ENCODE peak calls at places on chromosomes 5 and 9, in nine cellular contexts. T is A172; B is stimulated activated CD8-positive, alpha-beta memory T cell treated with anti-CD3 and anti-CD28 coated beads, Interleukin-2, amount 100 ng/mL, for 1 hour; J is activated T-helper 1 cell treated with Interleukin-2 at 50 U/mL for 16 hours; E is cerebellar cortex; F is naive B cell; Q is thoracic aorta; Y is GM23248; W is effector CD4-positive, alpha-beta T cell. O is an unnamed sample.

GRCh38 chr9:6098431-6098830 is 83.0 kb upstream of the RANBP6 start:
- DNase-seq in Q (no peak), B (no peak), F (no peak), Y (peak), T (no peak), J (no peak), E (no peak), W (no peak), O (no peak)

GRCh38 chr9:70004310-70004709 is 39.3 kb upstream of the MAMDC2 start:
- DNase-seq in Y (peak), B (no peak), F (no peak), J (no peak), Q (no peak), W (no peak), T (no peak), E (no peak), O (no peak)

GRCh38 chr9:129348890-129349570 is 171.0 kb upstream of the IER5L start:
- DNase-seq in E (no peak), T (no peak), Q (no peak), W (no peak), B (no peak), F (no peak), Y (no peak), J (no peak), O (no peak)

GRCh38 chr5:177133845-177134652 is 476 bp downstream of the NSD1 start:
- DNase-seq in Q (no peak), T (no peak), J (peak), Y (peak), W (peak), B (no peak), E (peak), F (peak), O (peak)

GRCh38 chr9:85408494-85408893 is 333.3 kb downstream of the AGTPBP1 start:
- DNase-seq in T (no peak), F (no peak), Y (no peak), W (no peak), J (no peak), E (no peak), B (no peak), Q (no peak), O (no peak)

GRCh38 chr5:673837-674629 is 19.1 kb downstream of the TPPP start:
- DNase-seq in E (peak), J (no peak), W (no peak), B (no peak), T (no peak), Q (no peak), F (no peak), Y (peak), O (no peak)

GRCh38 chr5:150400020-150400326 is 12.7 kb downstream of the CD74 start:
- DNase-seq in Y (no peak), Q (no peak), E (no peak), T (no peak), F (peak), B (no peak), W (no peak), J (no peak), O (no peak)

GRCh38 chr9:88535226-88535931 is 401 bp downstream of the NXNL2 start:
- DNase-seq in B (no peak), F (no peak), J (no peak), W (no peak), T (no peak), Q (no peak), Y (no peak), E (no peak), O (peak)

GRCh38 chr5:34900660-34901059 is 14.6 kb downstream of the RAD1 start:
- DNase-seq in Q (no peak), W (no peak), F (no peak), E (no peak), T (no peak), J (no peak), Y (no peak), B (no peak), O (no peak)

GRCh38 chr5:71887680-71888079 is 168.6 kb downstream of the CARTPT start:
- DNase-seq in Y (peak), J (no peak), B (no peak), Q (no peak), E (peak), F (peak), T (peak), W (no peak), O (peak)

GRCh38 chr9:83937861-83938455 is 16.7 kb upstream of the KIF27 start:
- DNase-seq in F (peak), J (peak), B (no peak), Y (peak), E (peak), Q (no peak), W (peak), T (peak), O (peak)

GRCh38 chr9:112274600-112274999 is 58.8 kb downstream of the PTBP3 start:
- DNase-seq in Y (no peak), F (no peak), T (no peak), J (no peak), B (no peak), W (no peak), Q (no peak), E (no peak), O (no peak)

GRCh38 chr9:34047864-34048729 is 590 bp downstream of the UBAP2 start:
- DNase-seq in Q (no peak), B (no peak), E (no peak), F (peak), W (peak), Y (peak), T (peak), J (peak), O (peak)

GRCh38 chr9:77816641-77817341 is 168.7 kb upstream of the GNA14 start:
- DNase-seq in Q (no peak), F (no peak), J (no peak), T (no peak), W (no peak), B (no peak), E (no peak), Y (peak), O (no peak)

GRCh38 chr5:157828949-157829639 is 29.9 kb downstream of the CLINT1 start:
- DNase-seq in W (no peak), Q (no peak), Y (peak), E (no peak), T (peak), F (no peak), B (no peak), J (no peak), O (no peak)

GRCh38 chr5:41843456-41844112 is 26.6 kb downstream of the OXCT1 start:
- DNase-seq in Q (no peak), E (peak), B (no peak), F (no peak), Y (peak), J (no peak), W (peak), T (peak), O (peak)

GRCh38 chr9:136079916-136080246 is 15.2 kb downstream of the NACC2 start:
- DNase-seq in J (no peak), E (no peak), Y (no peak), Q (no peak), T (peak), W (no peak), B (no peak), F (no peak), O (no peak)

GRCh38 chr5:126814721-126815404 is 37.9 kb downstream of the LMNB1 start:
- DNase-seq in J (no peak), F (no peak), Y (peak), W (no peak), Q (no peak), B (no peak), T (peak), E (no peak), O (peak)

GRCh38 chr5:53430618-53431252 is 49.7 kb upstream of the FST start:
- DNase-seq in T (peak), B (no peak), Q (no peak), J (no peak), E (no peak), W (no peak), Y (peak), F (no peak), O (peak)

O was measured in lung microvascular endothelial cell.